ENCODE peak calls at places on chromosomes 1 and 21, in seven cellular contexts. One of them, this sample, is unnamed.

GRCh38 chr1:19704247-19705113 is 39.8 kb downstream of the HTR6 start:
- DNase-seq in fibroblast of lung: peak; percentile 63
- DNase-seq in upper lobe of right lung: peak; percentile 79
- DNase-seq in AG04450: peak; percentile 33
- DNase-seq in ovary: peak; percentile 70
- DNase-seq in astrocyte of the spinal cord: peak; percentile 70
- DNase-seq in choroid plexus epithelial cell: peak; percentile 86
- DNase-seq in this sample: peak; percentile 32

GRCh38 chr1:3688356-3688755 is 36.0 kb downstream of the TP73 start:
- DNase-seq in AG04450: no peak
- DNase-seq in astrocyte of the spinal cord: no peak
- DNase-seq in upper lobe of right lung: no peak
- DNase-seq in choroid plexus epithelial cell: peak; percentile 16
- DNase-seq in fibroblast of lung: no peak
- DNase-seq in ovary: no peak
- DNase-seq in this sample: no peak

GRCh38 chr1:2050793-2051682 is 827 bp downstream of the PRKCZ start:
- DNase-seq in fibroblast of lung: no peak
- DNase-seq in AG04450: no peak
- DNase-seq in astrocyte of the spinal cord: no peak
- DNase-seq in choroid plexus epithelial cell: no peak
- DNase-seq in upper lobe of right lung: no peak
- DNase-seq in ovary: no peak
- DNase-seq in this sample: no peak

GRCh38 chr21:44711327-44712202 is at the start of gene TSPEAR:
- DNase-seq in AG04450: no peak
- DNase-seq in astrocyte of the spinal cord: no peak
- DNase-seq in ovary: no peak
- DNase-seq in choroid plexus epithelial cell: no peak
- DNase-seq in fibroblast of lung: no peak
- DNase-seq in upper lobe of right lung: peak; percentile 64
- DNase-seq in this sample: no peak

GRCh38 chr21:28272272-28272992 is 720.2 kb downstream of the LTN1 start:
- DNase-seq in choroid plexus epithelial cell: peak; percentile 77
- DNase-seq in fibroblast of lung: no peak
- DNase-seq in astrocyte of the spinal cord: peak; percentile 28
- DNase-seq in AG04450: no peak
- DNase-seq in ovary: no peak
- DNase-seq in upper lobe of right lung: no peak
- DNase-seq in this sample: no peak

GRCh38 chr1:112974646-112975045 is 18.6 kb upstream of the SLC16A1 start:
- DNase-seq in upper lobe of right lung: no peak
- DNase-seq in choroid plexus epithelial cell: no peak
- DNase-seq in fibroblast of lung: no peak
- DNase-seq in ovary: no peak
- DNase-seq in astrocyte of the spinal cord: no peak
- DNase-seq in AG04450: no peak
- DNase-seq in this sample: no peak

GRCh38 chr1:6347641-6348487 is 45.7 kb downstream of the ACOT7 start:
- DNase-seq in ovary: no peak
- DNase-seq in AG04450: no peak
- DNase-seq in choroid plexus epithelial cell: peak; percentile 48
- DNase-seq in fibroblast of lung: peak; percentile 41
- DNase-seq in astrocyte of the spinal cord: peak; percentile 29
- DNase-seq in upper lobe of right lung: no peak
- DNase-seq in this sample: no peak

GRCh38 chr1:178232949-178233348 is 139.0 kb downstream of the RASAL2 start:
- DNase-seq in astrocyte of the spinal cord: peak; percentile 31
- DNase-seq in AG04450: peak; percentile 42
- DNase-seq in upper lobe of right lung: no peak
- DNase-seq in ovary: no peak
- DNase-seq in choroid plexus epithelial cell: peak; percentile 70
- DNase-seq in fibroblast of lung: peak; percentile 53
- DNase-seq in this sample: peak; percentile 42

GRCh38 chr1:159190441-159190840 is 14.2 kb upstream of the ACKR1 start:
- DNase-seq in astrocyte of the spinal cord: no peak
- DNase-seq in upper lobe of right lung: no peak
- DNase-seq in AG04450: no peak
- DNase-seq in fibroblast of lung: no peak
- DNase-seq in ovary: no peak
- DNase-seq in choroid plexus epithelial cell: no peak
- DNase-seq in this sample: no peak

GRCh38 chr1:155003227-155003765 is 694 bp downstream of the ZBTB7B start:
- DNase-seq in AG04450: no peak
- DNase-seq in ovary: peak; percentile 56
- DNase-seq in fibroblast of lung: peak; percentile 42
- DNase-seq in astrocyte of the spinal cord: no peak
- DNase-seq in upper lobe of right lung: no peak
- DNase-seq in choroid plexus epithelial cell: peak; percentile 28
- DNase-seq in this sample: no peak

GRCh38 chr1:155002479-155003226 is at the start of gene ZBTB7B:
- DNase-seq in upper lobe of right lung: peak; percentile 87
- DNase-seq in ovary: peak; percentile 56
- DNase-seq in astrocyte of the spinal cord: peak; percentile 47
- DNase-seq in choroid plexus epithelial cell: peak; percentile 21
- DNase-seq in AG04450: no peak
- DNase-seq in fibroblast of lung: peak; percentile 35
- DNase-seq in this sample: no peak

GRCh38 chr1:155005076-155005971 is 2.7 kb downstream of the ZBTB7B start:
- DNase-seq in choroid plexus epithelial cell: no peak
- DNase-seq in astrocyte of the spinal cord: no peak
- DNase-seq in AG04450: no peak
- DNase-seq in fibroblast of lung: peak; percentile 27
- DNase-seq in upper lobe of right lung: peak; percentile 87
- DNase-seq in ovary: no peak
- DNase-seq in this sample: no peak

GRCh38 chr1:155004352-155005075 is 1.9 kb downstream of the ZBTB7B start:
- DNase-seq in fibroblast of lung: no peak
- DNase-seq in AG04450: no peak
- DNase-seq in astrocyte of the spinal cord: no peak
- DNase-seq in upper lobe of right lung: no peak
- DNase-seq in choroid plexus epithelial cell: peak; percentile 19
- DNase-seq in ovary: no peak
- DNase-seq in this sample: no peak

GRCh38 chr1:155003766-155004351 is 1.3 kb downstream of the ZBTB7B start:
- DNase-seq in astrocyte of the spinal cord: peak; percentile 35
- DNase-seq in choroid plexus epithelial cell: peak; percentile 39
- DNase-seq in upper lobe of right lung: peak; percentile 89
- DNase-seq in AG04450: no peak
- DNase-seq in ovary: peak; percentile 76
- DNase-seq in fibroblast of lung: peak; percentile 59
- DNase-seq in this sample: no peak
- TF ChIP-seq CTCF in astrocyte of the spinal cord: no peak
- TF ChIP-seq CTCF in choroid plexus epithelial cell: no peak
- TF ChIP-seq CTCF in upper lobe of right lung: no peak
- TF ChIP-seq CTCF in AG04450: no peak
- TF ChIP-seq CTCF in ovary: no peak
- TF ChIP-seq CTCF in fibroblast of lung: no peak
- TF ChIP-seq CTCF in this sample: no peak

GRCh38 chr1:201396859-201397464 is 2.2 kb downstream of the LAD1 start:
- DNase-seq in fibroblast of lung: no peak
- DNase-seq in AG04450: no peak
- DNase-seq in ovary: no peak
- DNase-seq in choroid plexus epithelial cell: no peak
- DNase-seq in astrocyte of the spinal cord: no peak
- DNase-seq in upper lobe of right lung: peak; percentile 84
- DNase-seq in this sample: no peak
- H3K4me3 ChIP-seq in fibroblast of lung: no peak overlapping the region
- H3K4me3 ChIP-seq in AG04450: no peak overlapping the region
- H3K4me3 ChIP-seq in ovary: no peak overlapping the region
- H3K4me3 ChIP-seq in choroid plexus epithelial cell: no peak overlapping the region
- H3K4me3 ChIP-seq in astrocyte of the spinal cord: no peak overlapping the region
- H3K4me3 ChIP-seq in upper lobe of right lung: no peak overlapping the region
- H3K4me3 ChIP-seq in this sample: no peak overlapping the region

DNA sequence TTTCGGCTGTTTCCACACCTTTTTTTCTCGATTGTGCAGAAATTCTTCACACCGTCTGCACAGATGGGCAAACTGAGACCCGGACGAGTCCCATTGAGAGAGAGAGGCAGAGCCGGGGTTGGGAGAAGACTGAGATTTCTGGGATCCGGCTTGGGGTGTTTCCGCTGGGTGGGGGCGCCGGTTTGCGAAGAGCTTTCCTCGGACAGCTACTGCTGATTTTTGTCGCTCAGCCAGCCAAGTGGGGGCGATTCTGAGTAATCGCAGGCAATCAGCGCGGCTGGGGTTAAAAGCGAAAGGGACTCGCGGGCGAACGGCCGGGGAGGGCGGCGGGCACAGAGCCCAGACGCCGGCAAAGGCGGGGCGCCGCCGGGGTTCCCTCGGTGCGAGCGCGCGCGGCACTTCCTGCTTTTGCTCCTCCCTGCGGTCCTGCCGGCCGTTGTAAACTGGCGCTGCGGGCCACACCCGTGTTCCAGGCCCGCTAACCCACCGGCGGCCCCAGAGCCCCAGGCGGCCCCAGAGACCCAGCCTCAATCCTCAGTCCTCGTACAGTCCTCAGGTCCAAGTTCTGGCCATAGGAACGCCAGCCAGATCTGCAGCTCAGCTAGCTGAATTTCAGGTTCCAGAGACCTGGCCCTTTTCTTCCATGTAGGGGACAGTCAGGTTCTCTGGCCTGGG is 32.4 kb upstream of the JUN start:
- DNase-seq in upper lobe of right lung: peak; percentile 97
- DNase-seq in astrocyte of the spinal cord: peak; percentile 93
- DNase-seq in fibroblast of lung: peak; percentile 91
- DNase-seq in AG04450: peak; percentile 70
- DNase-seq in ovary: peak; percentile 89
- DNase-seq in choroid plexus epithelial cell: peak; percentile 90
- DNase-seq in this sample: peak; percentile 71
- TF ChIP-seq CTCF in upper lobe of right lung: no peak
- TF ChIP-seq CTCF in astrocyte of the spinal cord: no peak
- TF ChIP-seq CTCF in fibroblast of lung: no peak
- TF ChIP-seq CTCF in AG04450: peak; percentile 12
- TF ChIP-seq CTCF in ovary: no peak
- TF ChIP-seq CTCF in choroid plexus epithelial cell: peak; percentile 29
- TF ChIP-seq CTCF in this sample: no peak

GRCh38 chr1:32893198-32894018 is 7.1 kb downstream of the HPCA start:
- DNase-seq in AG04450: no peak
- DNase-seq in fibroblast of lung: peak; percentile 37
- DNase-seq in upper lobe of right lung: peak; percentile 72
- DNase-seq in ovary: peak; percentile 55
- DNase-seq in astrocyte of the spinal cord: peak; percentile 12
- DNase-seq in choroid plexus epithelial cell: peak; percentile 18
- DNase-seq in this sample: no peak
- H3K4me3 ChIP-seq in AG04450: peak overlapping the region; percentile 54
- H3K4me3 ChIP-seq in fibroblast of lung: no peak overlapping the region
- H3K4me3 ChIP-seq in upper lobe of right lung: peak overlapping the region; percentile 47
- H3K4me3 ChIP-seq in ovary: peak overlapping the region; percentile 35
- H3K4me3 ChIP-seq in astrocyte of the spinal cord: peak overlapping the region; percentile 42
- H3K4me3 ChIP-seq in choroid plexus epithelial cell: peak overlapping the region; percentile 49
- H3K4me3 ChIP-seq in this sample: peak overlapping the region; percentile 44

GRCh38 chr1:44592208-44593145 is 81.8 kb downstream of the TMEM53 start:
- DNase-seq in AG04450: no peak
- DNase-seq in upper lobe of right lung: no peak
- DNase-seq in ovary: no peak
- DNase-seq in astrocyte of the spinal cord: no peak
- DNase-seq in choroid plexus epithelial cell: no peak
- DNase-seq in fibroblast of lung: no peak
- DNase-seq in this sample: no peak

GRCh38 chr1:44590475-44590874 is 83.8 kb downstream of the TMEM53 start:
- DNase-seq in AG04450: no peak
- DNase-seq in astrocyte of the spinal cord: no peak
- DNase-seq in fibroblast of lung: no peak
- DNase-seq in upper lobe of right lung: no peak
- DNase-seq in choroid plexus epithelial cell: no peak
- DNase-seq in ovary: no peak
- DNase-seq in this sample: no peak

GRCh38 chr1:44596511-44596910 is 77.8 kb downstream of the TMEM53 start:
- DNase-seq in upper lobe of right lung: no peak
- DNase-seq in AG04450: no peak
- DNase-seq in ovary: no peak
- DNase-seq in astrocyte of the spinal cord: no peak
- DNase-seq in fibroblast of lung: no peak
- DNase-seq in choroid plexus epithelial cell: no peak
- DNase-seq in this sample: no peak

GRCh38 chr1:44594871-44595735 is 79.2 kb downstream of the TMEM53 start:
- DNase-seq in ovary: peak; percentile 36
- DNase-seq in upper lobe of right lung: peak; percentile 91
- DNase-seq in astrocyte of the spinal cord: peak; percentile 47
- DNase-seq in AG04450: no peak
- DNase-seq in fibroblast of lung: peak; percentile 18
- DNase-seq in choroid plexus epithelial cell: peak; percentile 62
- DNase-seq in this sample: no peak

GRCh38 chr1:44594353-44594752 is 79.9 kb downstream of the TMEM53 start:
- DNase-seq in upper lobe of right lung: no peak
- DNase-seq in AG04450: no peak
- DNase-seq in ovary: no peak
- DNase-seq in choroid plexus epithelial cell: no peak
- DNase-seq in astrocyte of the spinal cord: no peak
- DNase-seq in fibroblast of lung: no peak
- DNase-seq in this sample: no peak
- TF ChIP-seq CTCF in upper lobe of right lung: no peak
- TF ChIP-seq CTCF in AG04450: no peak
- TF ChIP-seq CTCF in ovary: no peak
- TF ChIP-seq CTCF in choroid plexus epithelial cell: no peak
- TF ChIP-seq CTCF in astrocyte of the spinal cord: no peak
- TF ChIP-seq CTCF in fibroblast of lung: no peak
- TF ChIP-seq CTCF in this sample: no peak

GRCh38 chr1:14090531-14090930 is 390.5 kb downstream of the PRDM2 start:
- DNase-seq in choroid plexus epithelial cell: no peak
- DNase-seq in AG04450: no peak
- DNase-seq in astrocyte of the spinal cord: no peak
- DNase-seq in fibroblast of lung: no peak
- DNase-seq in ovary: no peak
- DNase-seq in upper lobe of right lung: no peak
- DNase-seq in this sample: no peak

GRCh38 chr1:14095001-14095400 is 395.0 kb downstream of the PRDM2 start:
- DNase-seq in astrocyte of the spinal cord: peak; percentile 7
- DNase-seq in AG04450: no peak
- DNase-seq in ovary: no peak
- DNase-seq in upper lobe of right lung: no peak
- DNase-seq in fibroblast of lung: peak; percentile 6
- DNase-seq in choroid plexus epithelial cell: peak; percentile 13
- DNase-seq in this sample: no peak

GRCh38 chr1:14090062-14090461 is 390.1 kb downstream of the PRDM2 start:
- DNase-seq in fibroblast of lung: no peak
- DNase-seq in ovary: no peak
- DNase-seq in AG04450: no peak
- DNase-seq in astrocyte of the spinal cord: no peak
- DNase-seq in upper lobe of right lung: no peak
- DNase-seq in choroid plexus epithelial cell: peak; percentile 5
- DNase-seq in this sample: no peak
- H3K4me3 ChIP-seq in fibroblast of lung: no peak overlapping the region
- H3K4me3 ChIP-seq in ovary: no peak overlapping the region
- H3K4me3 ChIP-seq in AG04450: no peak overlapping the region
- H3K4me3 ChIP-seq in astrocyte of the spinal cord: no peak overlapping the region
- H3K4me3 ChIP-seq in upper lobe of right lung: no peak overlapping the region
- H3K4me3 ChIP-seq in choroid plexus epithelial cell: no peak overlapping the region
- H3K4me3 ChIP-seq in this sample: no peak overlapping the region

GRCh38 chr1:226549937-226550670 is 1.5 kb downstream of the STUM start:
- DNase-seq in choroid plexus epithelial cell: no peak
- DNase-seq in fibroblast of lung: no peak
- DNase-seq in AG04450: no peak
- DNase-seq in upper lobe of right lung: no peak
- DNase-seq in astrocyte of the spinal cord: no peak
- DNase-seq in ovary: peak; percentile 23
- DNase-seq in this sample: no peak
- TF ChIP-seq CTCF in choroid plexus epithelial cell: no peak
- TF ChIP-seq CTCF in fibroblast of lung: no peak
- TF ChIP-seq CTCF in AG04450: no peak
- TF ChIP-seq CTCF in upper lobe of right lung: peak; percentile 23
- TF ChIP-seq CTCF in astrocyte of the spinal cord: peak; percentile 12
- TF ChIP-seq CTCF in ovary: no peak
- TF ChIP-seq CTCF in this sample: peak; percentile 21

GRCh38 chr1:184866582-184866981 is 107.7 kb downstream of the NIBAN1 start:
- DNase-seq in fibroblast of lung: no peak
- DNase-seq in AG04450: no peak
- DNase-seq in upper lobe of right lung: no peak
- DNase-seq in astrocyte of the spinal cord: no peak
- DNase-seq in ovary: no peak
- DNase-seq in choroid plexus epithelial cell: no peak
- DNase-seq in this sample: no peak
- H3K4me3 ChIP-seq in fibroblast of lung: no peak overlapping the region
- H3K4me3 ChIP-seq in AG04450: no peak overlapping the region
- H3K4me3 ChIP-seq in upper lobe of right lung: no peak overlapping the region
- H3K4me3 ChIP-seq in astrocyte of the spinal cord: no peak overlapping the region
- H3K4me3 ChIP-seq in ovary: no peak overlapping the region
- H3K4me3 ChIP-seq in choroid plexus epithelial cell: no peak overlapping the region
- H3K4me3 ChIP-seq in this sample: no peak overlapping the region

This sample was measured in astrocyte of the cerebellum.